ENCODE peak calls at places on chromosome 17, in ten cellular contexts. U, M, B, S, N, Q, A, W, F and E are unnamed samples.

GRCh38 chr17:68963958-68964357 is 8.8 kb upstream of the ABCA8 start:
- DNase-seq in U (no peak), M (no peak), B (no peak), S (no peak), N (no peak), Q (no peak), A (no peak), W (no peak), F (no peak), E (no peak)

GRCh38 chr17:74417178-74418045 is 14.5 kb upstream of the GPRC5C start:
- DNase-seq in U (peak), M (no peak), B (no peak), S (no peak), N (no peak), Q (peak), A (peak), W (no peak), F (no peak), E (no peak)

GRCh38 chr17:7408341-7408740 is 696 bp downstream of the NLGN2 start:
- DNase-seq in U (no peak), M (no peak), B (no peak), S (no peak), N (no peak), Q (no peak), A (no peak), W (no peak), F (no peak), E (no peak)

GRCh38 chr17:50279181-50279526 is 4.9 kb downstream of the TMEM92 start:
- DNase-seq in U (no peak), M (no peak), B (no peak), S (no peak), N (no peak), Q (peak), A (no peak), W (no peak), F (no peak), E (no peak)

GRCh38 chr17:77654296-77654695 is 304.2 kb upstream of the TNRC6C start:
- DNase-seq in U (no peak), M (no peak), B (no peak), S (no peak), N (no peak), Q (no peak), A (no peak), W (no peak), F (no peak), E (no peak)

GRCh38 chr17:73379814-73380213 is 68.0 kb upstream of the CDC42EP4 start:
- DNase-seq in U (no peak), M (no peak), B (no peak), S (no peak), N (no peak), Q (peak), A (no peak), W (no peak), F (no peak), E (no peak)

GRCh38 chr17:78925234-78925633 is at the start of gene TIMP2:
- DNase-seq in U (peak), M (peak), B (peak), S (peak), N (peak), Q (peak), A (peak), W (peak), F (peak), E (peak)

GRCh38 chr17:79400989-79401703 is 209.7 kb downstream of the RBFOX3 start:
- DNase-seq in U (peak), M (peak), B (peak), S (peak), N (peak), Q (peak), A (peak), W (peak), F (peak), E (peak)

GRCh38 chr17:39822051-39822450 is 42.1 kb downstream of the IKZF3 start:
- DNase-seq in U (no peak), M (no peak), B (no peak), S (no peak), N (no peak), Q (no peak), A (peak), W (no peak), F (no peak), E (no peak)

GRCh38 chr17:62008294-62008693 is 56.8 kb downstream of the MED13 start:
- DNase-seq in U (no peak), M (no peak), B (no peak), S (no peak), N (no peak), Q (no peak), A (peak), W (no peak), F (no peak), E (no peak)

GRCh38 chr17:39134878-39135277 is 16.6 kb downstream of the PLXDC1 start:
- DNase-seq in U (no peak), M (no peak), B (no peak), S (no peak), N (no peak), Q (peak), A (no peak), W (no peak), F (no peak), E (no peak)

GRCh38 chr17:37701424-37702020 is 43.3 kb downstream of the HNF1B start:
- DNase-seq in U (peak), M (peak), B (peak), S (no peak), N (no peak), Q (no peak), A (peak), W (peak), F (peak), E (no peak)

GRCh38 chr17:73973881-73974409 is 229.5 kb upstream of the RPL38 start:
- DNase-seq in U (peak), M (no peak), B (no peak), S (no peak), N (no peak), Q (no peak), A (no peak), W (no peak), F (no peak), E (no peak)